ENCODE peak calls at places on chromosomes 5 and 9, in seven cellular contexts. B, M, E, F, T, S and P are unnamed samples.

GRCh38 chr9:1707291-1707690 is 307.9 kb upstream of the SMARCA2 start:
- DNase-seq in B (no peak), M (peak), E (no peak), F (no peak), T (no peak), S (no peak), P (no peak)

GRCh38 chr9:33127881-33128280 is 39.3 kb downstream of the B4GALT1 start:
- DNase-seq in B (no peak), M (no peak), E (peak), F (no peak), T (no peak), S (no peak), P (no peak)

GRCh38 chr5:178895615-178896571 is at the start of gene ZFP2:
- DNase-seq in B (no peak), M (peak), E (peak), F (peak), T (no peak), S (no peak), P (peak)

GRCh38 chr9:128244443-128245226 is 31.2 kb downstream of the GOLGA2 start:
- DNase-seq in B (no peak), M (no peak), E (peak), F (no peak), T (peak), S (no peak), P (peak)

GRCh38 chr5:156678484-156678883 is 171.6 kb upstream of the PPP1R2B start:
- DNase-seq in B (peak), M (no peak), E (no peak), F (no peak), T (no peak), S (no peak), P (no peak)

GRCh38 chr9:35836595-35836994 is 7.6 kb downstream of the TMEM8B start:
- DNase-seq in B (no peak), M (no peak), E (no peak), F (no peak), T (no peak), S (no peak), P (no peak)

GRCh38 chr5:68699966-68700365 is 393.8 kb upstream of the SLC30A5 start:
- DNase-seq in B (no peak), M (no peak), E (no peak), F (no peak), T (no peak), S (no peak), P (no peak)

GRCh38 chr9:1100945-1101344 is 50.8 kb downstream of the DMRT2 start:
- DNase-seq in B (peak), M (no peak), E (peak), F (peak), T (peak), S (no peak), P (peak)

GRCh38 chr9:132582276-132582785 is at the start of gene BARHL1:
- DNase-seq in B (no peak), M (no peak), E (no peak), F (no peak), T (no peak), S (no peak), P (no peak)

GRCh38 chr9:10045598-10045997 is 567.2 kb downstream of the PTPRD start:
- DNase-seq in B (peak), M (no peak), E (no peak), F (no peak), T (no peak), S (no peak), P (no peak)

GRCh38 chr5:83632874-83633273 is 87.8 kb downstream of the HAPLN1 start:
- DNase-seq in B (peak), M (no peak), E (no peak), F (peak), T (no peak), S (no peak), P (no peak)

GRCh38 chr9:127128341-127129072 is 6.1 kb upstream of the ANGPTL2 start:
- DNase-seq in B (peak), M (peak), E (peak), F (peak), T (no peak), S (no peak), P (peak)

GRCh38 chr9:107504585-107505455 is 15.3 kb upstream of the KLF4 start:
- DNase-seq in B (peak), M (no peak), E (no peak), F (peak), T (no peak), S (no peak), P (peak)

GRCh38 chr5:111774525-111774924 is 17.5 kb upstream of the NREP start:
- DNase-seq in B (peak), M (peak), E (peak), F (peak), T (peak), S (no peak), P (peak)

GRCh38 chr5:179186092-179186419 is 125.9 kb downstream of the ZNF354C start:
- DNase-seq in B (no peak), M (no peak), E (no peak), F (no peak), T (no peak), S (no peak), P (peak)

GRCh38 chr5:120454094-120454798 is 9.9 kb upstream of the PRR16 start:
- DNase-seq in B (peak), M (no peak), E (no peak), F (peak), T (no peak), S (no peak), P (no peak)

GRCh38 chr9:13209498-13209897 is 70.0 kb downstream of the MPDZ start:
- DNase-seq in B (no peak), M (no peak), E (no peak), F (no peak), T (no peak), S (no peak), P (no peak)